ENCODE peak calls at places on chromosome 4, in six cellular contexts. J is transverse colon, D is GM20000, G is lower lobe of right lung, A is AG10803, E is glutamatergic neuron. W is an unnamed sample.
A peak's percentile ranks its signal among the peaks of the same experiment; 100 is the strongest.

GRCh38 chr4:15031197-15031596 is 28.9 kb downstream of the CPEB2 start:
- DNase-seq in D (no peak), G (no peak), A (no peak), J (no peak), E (no peak), W (no peak)

GRCh38 chr4:80027611-80028010 is 45.4 kb downstream of the ANTXR2 start:
- DNase-seq in J (no peak), E (no peak), D (no peak), A (no peak), G (no peak), W (no peak)

GRCh38 chr4:157220026-157220881 is at the start of gene GRIA2:
- DNase-seq in J (no peak), E (peak; percentile 58), D (peak; percentile 66), G (peak; percentile 53), A (peak; percentile 33), W (no peak)

GRCh38 chr4:184422378-184422777 is 52.0 kb downstream of the IRF2 start:
- DNase-seq in A (no peak), G (no peak), J (no peak), E (no peak), D (no peak), W (no peak)

GRCh38 chr4:180949825-180950224 is 1293.4 kb upstream of the TENM3 start:
- DNase-seq in G (no peak), D (no peak), E (no peak), J (no peak), A (no peak), W (no peak)

GRCh38 chr4:145301386-145302080 is 121.1 kb upstream of the OTUD4 start:
- DNase-seq in D (no peak), J (no peak), G (no peak), E (no peak), A (no peak), W (no peak)

GRCh38 chr4:84451546-84451945 is 47.5 kb downstream of the NKX6-1 start:
- DNase-seq in G (no peak), J (no peak), E (no peak), A (peak; percentile 7), D (no peak), W (no peak)

GRCh38 chr4:20698382-20698781 is 1.9 kb upstream of the PACRGL start:
- DNase-seq in A (peak; percentile 42), E (no peak), D (no peak), J (no peak), G (no peak), W (no peak)

GRCh38 chr4:39846135-39846534 is 131.6 kb downstream of the PDS5A start:
- DNase-seq in E (no peak), D (no peak), J (peak; percentile 13), G (no peak), A (peak; percentile 34), W (no peak)

GRCh38 chr4:81257021-81257420 is 42.0 kb upstream of the PRKG2 start:
- DNase-seq in A (peak; percentile 54), J (no peak), G (no peak), E (no peak), D (no peak), W (no peak)

GRCh38 chr4:2910409-2910808 is 52.8 kb downstream of the NOP14 start:
- DNase-seq in G (no peak), D (no peak), A (no peak), J (no peak), E (no peak), W (no peak)

GRCh38 chr4:53706422-53707032 is 115.2 kb upstream of the LNX1 start:
- DNase-seq in G (no peak), E (no peak), A (peak; percentile 74), J (no peak), D (peak; percentile 39), W (no peak)

GRCh38 chr4:113278324-113278934 is 229.0 kb downstream of the ANK2 start:
- DNase-seq in D (peak; percentile 70), G (peak; percentile 48), A (peak; percentile 79), J (peak; percentile 57), E (peak; percentile 78), W (peak; percentile 23)

GRCh38 chr4:174157106-174157607 is 126.3 kb downstream of the FBXO8 start:
- DNase-seq in E (no peak), G (no peak), A (no peak), J (no peak), D (no peak), W (no peak)

GRCh38 chr4:153038493-153039311 is 102.6 kb downstream of the FHDC1 start:
- DNase-seq in A (no peak), J (no peak), E (no peak), G (no peak), D (no peak), W (no peak)

GRCh38 chr4:137693641-137694040 is 161.3 kb upstream of the PCDH18 start:
- DNase-seq in J (no peak), D (no peak), A (no peak), E (no peak), G (no peak), W (no peak)

GRCh38 chr4:87060957-87061356 is 126.1 kb downstream of the AFF1 start:
- DNase-seq in G (no peak), A (peak; percentile 64), J (no peak), E (no peak), D (no peak), W (no peak)

GRCh38 chr4:23235613-23236390 is 543.1 kb downstream of the GBA3 start:
- DNase-seq in D (no peak), A (no peak), E (no peak), J (no peak), G (no peak), W (no peak)

GRCh38 chr4:111837761-111838160 is 307.5 kb upstream of the FAM241A start:
- DNase-seq in D (no peak), J (no peak), E (no peak), A (no peak), G (no peak), W (no peak)

GRCh38 chr4:160562661-160563060 is 1459.8 kb downstream of the RAPGEF2 start:
- DNase-seq in E (no peak), G (no peak), A (no peak), J (no peak), D (no peak), W (no peak)

GRCh38 chr4:65943076-65943475 is 272.8 kb upstream of the EPHA5 start:
- DNase-seq in E (no peak), D (no peak), J (no peak), A (peak; percentile 33), G (no peak), W (no peak)

GRCh38 chr4:152590179-152591031 is 54.5 kb upstream of the FBXW7 start:
- DNase-seq in E (no peak), A (peak; percentile 96), J (no peak), D (no peak), G (no peak), W (no peak)

GRCh38 chr4:72302981-72303704 is 265.9 kb downstream of the ADAMTS3 start:
- DNase-seq in J (peak; percentile 13), E (peak; percentile 38), A (peak; percentile 34), G (no peak), D (peak; percentile 33), W (no peak)

GRCh38 chr4:155973639-155974475 is 20.2 kb upstream of the CTSO start:
- DNase-seq in D (no peak), G (no peak), A (peak; percentile 47), J (no peak), E (no peak), W (no peak)

GRCh38 chr4:108783666-108784463 is 21.0 kb upstream of the ETNPPL start:
- DNase-seq in A (peak; percentile 25), G (no peak), J (no peak), D (no peak), E (no peak), W (no peak)
- TF ChIP-seq CTCF in A (peak; percentile 51), G (no peak), J (no peak), D (no peak), E (no peak), W (no peak)

DNA sequence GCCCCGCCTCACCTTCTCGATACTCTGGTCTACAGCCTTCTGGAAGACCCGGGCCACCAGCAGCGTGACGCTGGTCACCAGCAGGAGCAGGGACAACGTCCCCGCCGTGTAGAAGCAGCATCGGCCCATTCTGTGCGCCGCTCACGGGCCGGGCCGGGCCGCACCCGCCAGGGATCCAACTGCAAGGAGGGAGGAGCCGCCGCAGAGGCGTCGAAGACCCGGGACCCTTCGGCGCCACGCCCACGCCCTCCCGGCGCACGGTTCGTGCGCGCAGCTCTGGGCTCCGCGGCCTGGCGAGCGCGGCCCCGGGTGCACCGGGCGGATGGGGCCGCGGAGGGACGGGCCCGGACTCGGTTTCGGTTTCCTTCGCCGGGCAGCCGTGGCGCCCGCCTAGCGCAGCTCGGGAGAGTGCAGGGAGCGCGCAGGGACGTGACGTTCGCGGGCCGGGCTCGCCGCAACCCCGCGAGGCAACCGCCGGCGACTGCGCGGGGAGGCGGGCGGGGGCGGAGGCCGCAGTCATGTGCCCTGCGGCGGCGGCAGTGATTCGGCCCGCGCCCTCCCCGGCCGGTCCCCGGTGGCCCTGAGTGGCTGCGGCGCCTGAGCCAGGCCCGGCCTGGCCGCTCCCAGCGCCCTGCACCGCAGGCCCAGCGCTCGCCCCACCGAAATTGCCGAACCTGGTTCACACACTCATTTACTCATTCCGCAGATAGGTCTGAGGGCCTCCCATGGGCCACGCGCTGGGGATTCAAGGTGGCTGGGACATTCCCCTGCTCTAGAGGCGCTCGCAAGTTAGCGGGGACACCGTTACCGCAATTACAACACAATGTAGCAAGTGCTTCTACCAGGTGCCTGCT is at the start of gene SCARB2:
- DNase-seq in J (peak; percentile 91), A (peak; percentile 87), E (peak; percentile 92), G (peak; percentile 93), D (peak; percentile 91), W (no peak)
- TF ChIP-seq CTCF in J (no peak), A (no peak), E (no peak), G (no peak), D (no peak), W (no peak)

DNA sequence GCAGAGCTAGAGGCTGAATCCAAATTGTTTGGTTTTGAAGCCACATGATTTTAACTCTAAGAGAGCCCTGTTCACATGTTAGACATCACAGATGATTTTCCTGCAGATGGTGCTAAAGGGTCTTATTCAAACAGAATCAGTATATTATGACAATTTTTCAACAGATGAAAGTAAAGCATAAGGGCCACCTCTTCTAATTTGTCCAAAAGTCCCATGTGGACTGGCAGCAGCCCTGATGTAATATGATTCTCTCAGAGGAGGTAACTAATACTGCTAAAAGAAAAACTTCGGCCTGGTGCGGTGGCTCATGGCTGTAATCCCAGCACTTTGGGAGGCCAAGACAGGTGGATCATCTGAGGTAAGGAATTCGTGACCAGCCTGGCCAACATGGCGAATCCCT is 26.0 kb upstream of the SETD7 start:
- DNase-seq in G (no peak), D (no peak), A (no peak), E (no peak), J (no peak), W (no peak)
- TF ChIP-seq CTCF in G (no peak), D (no peak), A (no peak), E (no peak), J (no peak), W (no peak)

GRCh38 chr4:64911846-64912245 is 502.6 kb upstream of the TECRL start:
- DNase-seq in J (no peak), A (no peak), G (no peak), D (no peak), E (no peak), W (no peak)
- TF ChIP-seq CTCF in J (no peak), A (no peak), G (no peak), D (no peak), E (no peak), W (no peak)

GRCh38 chr4:7850489-7850888 is 89.2 kb downstream of the AFAP1 start:
- DNase-seq in G (no peak), E (no peak), J (no peak), D (no peak), A (no peak), W (no peak)
- TF ChIP-seq CTCF in G (no peak), E (no peak), J (no peak), D (no peak), A (no peak), W (no peak)

GRCh38 chr4:102358128-102358527 is 12.8 kb upstream of the SLC39A8 start:
- DNase-seq in E (no peak), G (no peak), A (no peak), D (no peak), J (no peak), W (no peak)
- TF ChIP-seq CTCF in E (no peak), G (no peak), A (no peak), D (no peak), J (no peak), W (no peak)